ENCODE peak calls at places on chromosomes 13 and 19, in nine cellular contexts. O is osteoblast; Q is neuronal stem cell; B is MM.1S; I is CD8-positive, alpha-beta memory T cell; Y is colonic mucosa; M is psoas muscle; H is stomach; X is GM23248. Z is an unnamed sample. For H3K4me1, the result is how much of the 10 kb centered on the place peaks cover.

GRCh38 chr13:45143346-45143751 is 23.0 kb downstream of the GTF2F2 start:
- DNase-seq in H (no peak), O (no peak), I (no peak), X (no peak), M (no peak), Y (no peak), B (no peak), Q (no peak), Z (no peak)

GRCh38 chr13:108915634-108916497 is 286.5 kb downstream of the MYO16 start:
- DNase-seq in I (peak), X (peak), Q (no peak), M (peak), Y (peak), H (peak), O (peak), B (peak), Z (peak)

GRCh38 chr19:58578430-58578925 is 5.3 kb upstream of the MZF1 start:
- DNase-seq in Y (no peak), O (no peak), Q (no peak), M (no peak), H (no peak), X (peak), B (no peak), I (no peak), Z (no peak)

GRCh38 chr13:113813749-113814434 is 50.0 kb downstream of the GAS6 start:
- DNase-seq in O (no peak), I (no peak), Y (no peak), M (no peak), B (no peak), H (no peak), Q (no peak), X (no peak), Z (peak)

GRCh38 chr13:105090244-105090643 is 1445.2 kb downstream of the EFNB2 start:
- DNase-seq in Q (no peak), O (peak), B (no peak), M (no peak), H (no peak), X (no peak), Y (no peak), I (no peak), Z (no peak)

GRCh38 chr19:38216785-38217746 is 7.0 kb downstream of the DPF1 start:
- DNase-seq in X (no peak), H (no peak), I (no peak), M (no peak), B (no peak), Q (no peak), O (no peak), Y (no peak), Z (no peak)

GRCh38 chr19:46287585-46287984 is 9.3 kb upstream of the HIF3A start:
- DNase-seq in Q (no peak), B (no peak), H (no peak), O (no peak), M (no peak), Y (no peak), X (peak), I (no peak), Z (no peak)

GRCh38 chr13:59801107-59801880 is 362.4 kb downstream of the DIAPH3 start:
- DNase-seq in M (no peak), O (no peak), B (no peak), Q (no peak), X (no peak), H (no peak), Y (no peak), I (no peak), Z (no peak)

GRCh38 chr13:79990048-79990447 is 350.9 kb downstream of the SPRY2 start:
- DNase-seq in I (no peak), H (no peak), X (peak), Y (no peak), O (no peak), B (no peak), M (no peak), Q (no peak), Z (no peak)

GRCh38 chr13:41455725-41456419 is 1.5 kb upstream of the RGCC start:
- DNase-seq in B (no peak), Q (no peak), O (no peak), H (no peak), I (no peak), M (no peak), Y (no peak), X (no peak), Z (no peak)

GRCh38 chr19:38070573-38070972 is 153.4 kb downstream of the DPF1 start:
- DNase-seq in I (no peak), X (peak), B (no peak), H (no peak), O (peak), Q (no peak), M (no peak), Y (no peak), Z (no peak)

GRCh38 chr13:24178847-24179845 is 18.6 kb downstream of the SPATA13 start:
- DNase-seq in B (no peak), M (no peak), I (no peak), O (no peak), Q (no peak), Y (no peak), X (peak), H (no peak), Z (no peak)

GRCh38 chr13:35720690-35721554 is 244.4 kb upstream of the MAB21L1 start:
- DNase-seq in Y (peak), B (no peak), X (peak), O (peak), I (no peak), H (peak), Q (peak), M (peak), Z (peak)

GRCh38 chr19:39430675-39431593 is 4.8 kb downstream of the RPS16 start:
- DNase-seq in I (peak), Y (peak), B (peak), O (peak), H (no peak), Q (no peak), M (no peak), X (peak), Z (no peak)
- H3K4me3 ChIP-seq in I (no peak), Y (no peak), B (no peak), O (peak), H (no peak), Q (no peak), M (peak), X (no peak), Z (no peak)

GRCh38 chr19:43636121-43636683 is 3.4 kb downstream of the CADM4 start:
- DNase-seq in Q (peak), Y (no peak), O (no peak), H (no peak), I (no peak), B (no peak), M (no peak), X (peak), Z (no peak)

GRCh38 chr19:43634516-43634876 is 5.2 kb downstream of the CADM4 start:
- DNase-seq in M (no peak), I (no peak), Y (no peak), Q (no peak), B (no peak), H (no peak), O (no peak), X (no peak), Z (no peak)

GRCh38 chr19:43634068-43634467 is 5.6 kb downstream of the CADM4 start:
- DNase-seq in I (no peak), Y (no peak), X (no peak), Q (no peak), H (no peak), B (no peak), O (no peak), M (no peak), Z (no peak)

GRCh38 chr19:43633520-43633919 is 6.1 kb downstream of the CADM4 start:
- DNase-seq in I (no peak), O (no peak), H (no peak), M (no peak), B (no peak), Y (no peak), X (no peak), Q (no peak), Z (no peak)

DNA sequence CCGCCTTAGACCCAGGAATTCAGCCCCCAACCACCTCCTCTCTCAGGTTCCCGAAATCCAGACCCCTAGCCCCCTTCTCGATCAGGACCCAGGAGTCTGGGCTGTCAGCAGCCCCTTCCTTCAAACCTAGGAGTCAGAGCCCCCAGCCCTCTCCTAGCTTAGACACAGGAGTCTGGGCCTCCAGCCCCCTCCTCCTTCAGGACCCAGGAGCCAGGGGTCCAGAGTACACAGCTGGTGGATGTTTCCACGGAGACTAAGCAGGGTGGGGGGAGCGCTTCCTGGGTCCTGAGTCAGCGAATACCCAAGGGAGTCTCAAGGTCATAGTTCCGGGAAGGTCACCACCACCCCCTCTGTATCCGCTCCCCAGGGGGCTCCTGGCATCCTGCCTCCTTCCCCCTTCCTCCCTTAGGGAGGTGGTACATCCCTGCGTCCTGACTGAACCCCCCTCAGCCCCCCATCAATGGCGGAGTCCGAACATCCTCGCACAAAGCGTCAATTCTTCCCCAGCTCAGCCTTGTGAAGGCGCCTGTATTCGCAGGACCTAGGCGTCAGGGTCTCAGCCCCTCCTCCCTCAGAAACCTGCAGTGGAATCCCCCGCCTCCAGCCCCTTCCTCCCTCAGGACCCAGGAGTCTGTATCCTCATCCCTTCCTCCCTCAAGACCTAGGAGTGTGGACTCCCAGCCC is 4.6 kb downstream of the CADM4 start:
- DNase-seq in I (no peak), M (no peak), O (no peak), X (peak), B (no peak), Q (peak), Y (no peak), H (no peak), Z (no peak)
- H3K27ac ChIP-seq in I (no peak), M (no peak), O (no peak), X (no peak), B (no peak), Q (peak), Y (no peak), H (no peak), Z (no peak)

DNA sequence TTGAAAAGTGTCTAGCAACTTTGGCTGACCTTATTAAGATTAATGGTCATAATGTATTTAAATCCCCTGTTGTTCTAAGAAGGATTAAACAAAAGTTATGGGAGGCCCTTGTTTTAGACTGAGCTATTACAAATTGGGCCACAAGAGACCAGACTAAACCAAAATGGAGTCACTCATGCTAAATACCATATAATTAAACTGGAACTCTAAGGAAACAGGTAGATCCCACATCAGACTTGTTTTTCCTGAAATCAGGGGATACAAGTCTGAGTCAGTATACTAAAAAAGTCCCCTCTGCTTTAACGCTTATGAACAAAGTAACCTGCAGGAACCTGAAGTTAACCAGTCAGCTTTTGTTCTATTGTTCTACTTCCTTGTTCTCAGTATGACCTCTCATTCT is 305.9 kb upstream of the SGCG start:
- DNase-seq in I (no peak), M (no peak), Y (no peak), O (no peak), X (no peak), H (no peak), B (no peak), Q (no peak), Z (no peak)
- H3K4me1 ChIP-seq in I (under half), M (under half), Y (under half), O (under half), X (under half), H (under half), B (under half), Q (under half), Z (under half)

DNA sequence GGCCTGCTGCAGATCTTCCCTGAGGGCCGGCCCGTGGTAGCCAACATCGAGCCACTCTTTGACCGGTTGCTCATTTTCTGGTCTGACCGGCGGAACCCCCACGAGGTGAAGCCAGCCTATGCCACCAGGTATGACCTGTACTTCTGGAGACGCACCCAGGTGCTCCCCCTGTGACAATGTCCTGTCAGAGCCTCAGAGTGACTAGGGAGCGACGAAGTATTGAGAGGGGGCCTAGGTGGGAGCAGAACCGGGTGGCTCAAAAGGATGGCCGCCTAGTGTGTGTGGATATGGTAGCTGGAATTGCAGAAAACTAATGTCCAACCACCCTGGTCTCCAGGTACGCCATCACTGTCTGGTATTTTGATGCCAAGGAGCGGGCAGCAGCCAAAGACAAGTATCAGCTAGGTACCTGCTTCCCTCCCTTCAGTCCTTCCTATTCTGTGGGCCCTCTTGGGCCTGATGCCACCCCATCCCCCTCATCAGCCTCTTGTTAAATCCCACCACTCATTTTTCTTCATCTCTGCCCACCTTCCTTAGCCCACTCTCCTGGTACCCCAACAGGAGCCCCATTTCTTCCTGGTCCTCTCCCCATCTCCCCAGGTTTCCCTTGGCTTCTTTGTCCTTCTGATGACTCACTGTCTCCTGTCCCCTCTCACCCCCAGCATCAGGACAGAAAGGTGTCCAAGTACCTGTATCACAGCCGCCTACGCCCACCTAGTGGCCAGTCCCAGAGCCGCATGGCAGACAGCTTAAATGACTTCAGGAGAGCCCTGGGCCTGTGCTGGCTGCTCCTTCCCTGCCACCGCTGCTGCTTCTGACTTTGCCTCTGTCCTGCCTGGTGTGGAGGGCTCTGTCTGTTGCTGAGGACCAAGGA is 8.4 kb downstream of the EGLN2 start:
- DNase-seq in B (no peak), M (no peak), I (no peak), Y (peak), X (peak), O (peak), Q (no peak), H (no peak), Z (no peak)
- H3K4me3 ChIP-seq in B (no peak), M (peak), I (peak), Y (no peak), X (peak), O (no peak), Q (no peak), H (no peak), Z (no peak)

GRCh38 chr19:12260861-12261260 is 33.8 kb downstream of the ZNF44 start:
- DNase-seq in H (no peak), B (no peak), M (no peak), O (no peak), I (no peak), X (no peak), Q (no peak), Y (no peak), Z (no peak)

GRCh38 chr19:12260236-12260635 is 34.4 kb downstream of the ZNF44 start:
- DNase-seq in Y (no peak), I (no peak), H (no peak), M (no peak), B (no peak), Q (no peak), O (no peak), X (no peak), Z (no peak)

GRCh38 chr19:12270854-12271253 is 23.8 kb downstream of the ZNF44 start:
- DNase-seq in M (no peak), Q (no peak), X (no peak), O (no peak), H (no peak), Y (no peak), B (no peak), I (no peak), Z (no peak)

GRCh38 chr19:12261554-12261953 is 33.1 kb downstream of the ZNF44 start:
- DNase-seq in B (no peak), M (no peak), X (no peak), Y (no peak), I (no peak), H (no peak), O (no peak), Q (no peak), Z (no peak)

GRCh38 chr19:12265921-12266704 is 28.6 kb downstream of the ZNF44 start:
- DNase-seq in M (no peak), Y (no peak), I (no peak), H (no peak), Q (no peak), X (no peak), O (no peak), B (no peak), Z (no peak)
- H3K27ac ChIP-seq in M (no peak), Y (no peak), I (no peak), H (no peak), Q (no peak), X (no peak), O (no peak), B (no peak), Z (no peak)

GRCh38 chr13:49253310-49253709 is 5.6 kb downstream of the CDADC1 start:
- DNase-seq in X (no peak), M (no peak), O (no peak), H (no peak), B (no peak), Y (no peak), I (no peak), Q (no peak), Z (no peak)
- H3K4me1 ChIP-seq in X (under half), M (under half), O (under half), H (under half), B (under half), Y (under half), I (under half), Q (under half), Z (under half)

GRCh38 chr19:10417598-10418280 is 2.6 kb upstream of the PDE4A start:
- DNase-seq in O (peak), I (no peak), X (no peak), B (no peak), Q (no peak), M (no peak), H (no peak), Y (no peak), Z (peak)
- H3K4me3 ChIP-seq in O (no peak), I (no peak), X (no peak), B (no peak), Q (no peak), M (no peak), H (no peak), Y (no peak), Z (no peak)

GRCh38 chr19:49109051-49109450 is 5.1 kb upstream of the LIN7B start:
- DNase-seq in Y (no peak), B (no peak), H (no peak), X (no peak), O (no peak), Q (no peak), I (no peak), M (no peak), Z (no peak)
- H3K27ac ChIP-seq in Y (no peak), B (no peak), H (no peak), X (no peak), O (no peak), Q (no peak), I (no peak), M (peak), Z (no peak)

GRCh38 chr19:31262673-31263308 is 86.4 kb downstream of the TSHZ3 start:
- DNase-seq in B (no peak), Y (no peak), X (no peak), Q (no peak), O (no peak), H (peak), I (no peak), M (no peak), Z (no peak)

GRCh38 chr19:31260171-31260933 is 88.9 kb downstream of the TSHZ3 start:
- DNase-seq in B (no peak), Y (peak), I (no peak), O (peak), H (peak), X (no peak), Q (no peak), M (no peak), Z (no peak)

GRCh38 chr19:31263317-31263716 is 85.9 kb downstream of the TSHZ3 start:
- DNase-seq in I (no peak), B (no peak), Q (no peak), M (no peak), X (no peak), Y (no peak), O (no peak), H (peak), Z (no peak)

GRCh38 chr19:31261651-31262331 is 87.4 kb downstream of the TSHZ3 start:
- DNase-seq in X (peak), Q (no peak), H (peak), M (no peak), O (no peak), Y (peak), I (no peak), B (no peak), Z (no peak)

GRCh38 chr19:31261019-31261595 is 88.1 kb downstream of the TSHZ3 start:
- DNase-seq in O (peak), Q (no peak), M (no peak), Y (peak), B (no peak), H (peak), I (no peak), X (no peak), Z (no peak)
- H3K4me1 ChIP-seq in O (under half), Q (under half), M (under half), Y (under half), B (under half), H (under half), I (under half), X (under half), Z (under half)

GRCh38 chr19:6873708-6874431 is 13.5 kb upstream of the ADGRE1 start:
- DNase-seq in O (no peak), Y (peak), M (no peak), Q (no peak), B (no peak), H (no peak), X (no peak), I (no peak), Z (no peak)

GRCh38 chr19:6876790-6877189 is 10.6 kb upstream of the ADGRE1 start:
- DNase-seq in I (no peak), H (no peak), Q (no peak), B (no peak), Y (no peak), M (no peak), X (no peak), O (no peak), Z (no peak)

GRCh38 chr19:6877766-6878165 is 9.6 kb upstream of the ADGRE1 start:
- DNase-seq in H (no peak), Y (no peak), B (no peak), Q (no peak), X (no peak), M (no peak), O (no peak), I (no peak), Z (no peak)

GRCh38 chr19:6875218-6875617 is 12.2 kb upstream of the ADGRE1 start:
- DNase-seq in Y (no peak), M (no peak), I (no peak), X (no peak), H (no peak), B (no peak), O (no peak), Q (no peak), Z (no peak)
- H3K4me3 ChIP-seq in Y (no peak), M (no peak), I (no peak), X (no peak), H (no peak), B (no peak), O (no peak), Q (no peak), Z (no peak)

Z was measured in pancreas.